ENCODE peak calls at places on chromosomes 12 and 14, in five cellular contexts. F is left colon, E is T follicular helper cell, P is NCI-H2081, I is amygdala. T is an unnamed sample.

GRCh38 chr12:8773456-8773855 is 49.0 kb upstream of the A2ML1 start:
- DNase-seq in F (no peak), E (no peak), P (no peak), I (no peak), T (no peak)

GRCh38 chr14:104422301-104423223 is 157.0 kb upstream of the C14orf180 start:
- DNase-seq in F (no peak), E (no peak), P (no peak), I (no peak), T (no peak)

GRCh38 chr12:14993537-14994266 is 20.9 kb downstream of the PDE6H start:
- DNase-seq in F (no peak), E (no peak), P (no peak), I (no peak), T (no peak)

GRCh38 chr12:91986084-91986483 is 159.6 kb downstream of the BTG1 start:
- DNase-seq in F (no peak), E (no peak), P (no peak), I (no peak), T (no peak)

GRCh38 chr12:989751-990278 is 1.2 kb upstream of the ERC1 start:
- DNase-seq in F (peak), E (no peak), P (peak), I (peak), T (no peak)

GRCh38 chr14:99592933-99593753 is 10.9 kb downstream of the CCDC85C start:
- DNase-seq in F (no peak), E (no peak), P (no peak), I (no peak), T (peak)

GRCh38 chr12:38507839-38508238 is 191.3 kb downstream of the ALG10B start:
- DNase-seq in F (no peak), E (no peak), P (no peak), I (no peak), T (no peak)

GRCh38 chr14:56659964-56660551 is 80.5 kb downstream of the TMEM260 start:
- DNase-seq in F (no peak), E (no peak), P (peak), I (no peak), T (peak)

GRCh38 chr12:80313184-80313583 is 130.9 kb upstream of the PTPRQ start:
- DNase-seq in F (no peak), E (no peak), P (no peak), I (no peak), T (no peak)

GRCh38 chr12:109656681-109657262 is 56.9 kb upstream of the FAM222A start:
- DNase-seq in F (no peak), E (no peak), P (no peak), I (no peak), T (no peak)

GRCh38 chr14:75926431-75926830 is 55.4 kb downstream of the TGFB3 start:
- DNase-seq in F (no peak), E (no peak), P (no peak), I (no peak), T (no peak)